ENCODE peak calls at places on chromosomes 4 and X, in nine cellular contexts. G is KBM-7; N is astrocyte; P is NCI-H1092 treated with DMSO at 0.1 percent for 48 hours; M is activated naive CD4-positive, alpha-beta T cell treated with anti-CD3 and anti-CD28 coated beads, Interleukin-2, amount 50 U/mL, for 72 hours; I is fibroblast of the aortic adventitia; O is ELF-1; X is progenitor cell of endocrine pancreas; T is effector CD8-positive, alpha-beta T cell. C is an unnamed sample.

GRCh38 chr4:186762865-186763264 is 39.2 kb upstream of the FAT1 start:
- DNase-seq in M (no peak), I (no peak), T (no peak), X (no peak), P (no peak), O (no peak), G (no peak), N (no peak), C (no peak)

GRCh38 chrX:151359931-151360871 is 36.8 kb upstream of the VMA21 start:
- DNase-seq in G (peak), P (peak), X (peak), O (peak), N (no peak), T (peak), M (peak), I (peak), C (peak)

GRCh38 chrX:31591355-31591754 is 519.5 kb upstream of the FTHL17 start:
- DNase-seq in M (no peak), X (no peak), G (no peak), P (no peak), I (no peak), T (no peak), O (no peak), N (no peak), C (no peak)

GRCh38 chrX:99266255-99266654 is 1143.8 kb downstream of the PCDH19 start:
- DNase-seq in T (no peak), N (no peak), X (no peak), G (no peak), M (no peak), I (no peak), P (no peak), O (no peak), C (no peak)

GRCh38 chr4:41517747-41518146 is 20.2 kb upstream of the LIMCH1 start:
- DNase-seq in T (no peak), X (no peak), I (no peak), N (no peak), G (no peak), P (no peak), O (no peak), M (no peak), C (no peak)

GRCh38 chr4:150337709-150338108 is 244.2 kb upstream of the MAB21L2 start:
- DNase-seq in P (no peak), X (no peak), O (peak), N (peak), G (no peak), T (no peak), M (no peak), I (peak), C (peak)

GRCh38 chr4:112120021-112120420 is 25.2 kb upstream of the FAM241A start:
- DNase-seq in T (no peak), M (no peak), N (no peak), G (peak), I (no peak), P (no peak), O (no peak), X (no peak), C (no peak)

GRCh38 chr4:85688055-85688740 is 213.2 kb downstream of the ARHGAP24 start:
- DNase-seq in G (no peak), X (no peak), I (no peak), O (no peak), M (no peak), P (no peak), T (no peak), N (no peak), C (no peak)

GRCh38 chr4:8441499-8442091 is 1.0 kb downstream of the TRMT44 start:
- DNase-seq in X (no peak), O (peak), T (no peak), G (peak), P (no peak), M (no peak), N (no peak), I (no peak), C (peak)

GRCh38 chr4:150867148-150867547 is 147.9 kb downstream of the LRBA start:
- DNase-seq in M (peak), X (no peak), N (peak), O (peak), G (peak), I (peak), P (peak), T (no peak), C (no peak)

C was measured in islet precursor cell.